ENCODE peak calls at places on chromosomes 11 and 22, in ten cellular contexts. P is occipital lobe; S is H54; K is activated CD4-positive, CD25-positive, alpha-beta regulatory T cell; I is astrocyte of the cerebellum; H is mesendoderm; T is heart right ventricle; X is myocyte; C is PC-3; J is activated CD4-positive, alpha-beta T cell treated with anti-CD3 and anti-CD28 coated beads, Interleukin-2, amount 50 U/mL, for 24 hours. D is an unnamed sample.

GRCh38 chr11:134800826-134801225 is 388.8 kb upstream of the B3GAT1 start:
- DNase-seq in S (no peak), C (no peak), T (no peak), J (no peak), H (no peak), P (no peak), I (no peak), X (no peak), K (no peak), D (no peak)

GRCh38 chr22:30251661-30252226 is 5.2 kb upstream of the LIF start:
- DNase-seq in C (peak; percentile 60), J (no peak), S (no peak), H (no peak), K (no peak), X (no peak), T (peak; percentile 54), I (no peak), P (no peak), D (no peak)

GRCh38 chr11:65588199-65589054 is 7.2 kb downstream of the KCNK7 start:
- DNase-seq in C (peak; percentile 65), S (peak; percentile 85), P (no peak), X (peak; percentile 86), J (no peak), I (no peak), T (peak; percentile 63), K (peak; percentile 52), H (peak; percentile 80), D (peak; percentile 75)

GRCh38 chr22:42960146-42960509 is 54.8 kb downstream of the PACSIN2 start:
- DNase-seq in I (no peak), X (no peak), K (no peak), P (no peak), J (no peak), C (no peak), S (no peak), T (no peak), H (no peak), D (peak; percentile 58)

GRCh38 chr22:41106122-41106968 is 14.0 kb downstream of the EP300 start:
- DNase-seq in H (no peak), T (no peak), P (no peak), K (no peak), J (no peak), C (no peak), I (no peak), X (no peak), S (no peak), D (no peak)

GRCh38 chr11:59616396-59616982 is 915 bp upstream of the OSBP start:
- DNase-seq in I (no peak), K (no peak), T (no peak), S (no peak), H (no peak), X (no peak), J (no peak), C (no peak), P (no peak), D (no peak)

GRCh38 chr11:67195971-67196418 is 70.3 kb upstream of the GRK2 start:
- DNase-seq in K (no peak), C (peak; percentile 84), H (peak; percentile 34), X (peak; percentile 11), I (no peak), P (no peak), S (no peak), T (no peak), J (no peak), D (peak; percentile 55)

GRCh38 chr22:27782065-27782464 is 19.5 kb downstream of the MN1 start:
- DNase-seq in S (no peak), P (no peak), J (no peak), X (no peak), K (no peak), H (no peak), I (no peak), T (peak; percentile 34), C (no peak), D (no peak)

GRCh38 chr22:38414009-38414395 is 41.0 kb downstream of the KCNJ4 start:
- DNase-seq in C (no peak), S (no peak), P (no peak), T (no peak), H (no peak), X (no peak), J (no peak), I (no peak), K (no peak), D (no peak)

GRCh38 chr11:122897606-122898210 is 15.1 kb downstream of the JHY start:
- DNase-seq in H (no peak), T (no peak), I (no peak), K (no peak), X (no peak), S (no peak), C (peak; percentile 61), P (no peak), J (no peak), D (no peak)

GRCh38 chr11:2565447-2566222 is 120.8 kb downstream of the KCNQ1 start:
- DNase-seq in X (no peak), T (no peak), K (no peak), H (no peak), I (no peak), S (no peak), P (no peak), C (no peak), J (no peak), D (no peak)

GRCh38 chr22:43188829-43189545 is 2.1 kb upstream of the TTLL12 start:
- DNase-seq in S (no peak), I (no peak), T (no peak), H (peak; percentile 28), K (no peak), P (no peak), X (no peak), J (no peak), C (no peak), D (no peak)

GRCh38 chr11:60717956-60718355 is 6.6 kb upstream of the MS4A18 start:
- DNase-seq in P (no peak), S (no peak), X (no peak), I (no peak), H (no peak), T (no peak), K (no peak), C (no peak), J (no peak), D (no peak)

GRCh38 chr22:48940988-48941902 is 886.4 kb downstream of the BRD1 start:
- DNase-seq in S (no peak), P (no peak), X (no peak), H (no peak), C (no peak), J (no peak), I (no peak), T (no peak), K (no peak), D (peak; percentile 31)

GRCh38 chr11:8686325-8686724 is 3.7 kb downstream of the RPL27A start:
- DNase-seq in J (no peak), H (no peak), C (no peak), S (no peak), T (no peak), X (no peak), K (no peak), P (no peak), I (no peak), D (no peak)

GRCh38 chr22:29635734-29636357 is 32.4 kb downstream of the NF2 start:
- DNase-seq in P (no peak), H (peak; percentile 69), S (no peak), C (peak; percentile 60), T (no peak), J (no peak), K (no peak), X (peak; percentile 57), I (peak; percentile 53), D (no peak)

GRCh38 chr22:50622723-50623327 is 5.1 kb downstream of the ARSA start:
- DNase-seq in C (no peak), T (no peak), J (no peak), X (no peak), P (no peak), H (no peak), I (no peak), K (no peak), S (no peak), D (peak; percentile 46)

GRCh38 chr11:48093795-48094642 is 113.7 kb downstream of the PTPRJ start:
- DNase-seq in X (peak; percentile 82), T (peak; percentile 24), K (no peak), J (no peak), S (no peak), I (no peak), C (peak; percentile 56), H (no peak), P (no peak), D (no peak)

GRCh38 chr11:108901359-108901758 is 236.5 kb downstream of the DDX10 start:
- DNase-seq in J (no peak), C (no peak), X (no peak), T (no peak), P (no peak), H (no peak), S (no peak), K (no peak), I (no peak), D (no peak)

GRCh38 chr11:11344045-11344444 is 9.0 kb downstream of the CSNK2A3 start:
- DNase-seq in H (no peak), K (no peak), J (no peak), T (no peak), X (no peak), I (no peak), C (no peak), P (no peak), S (no peak), D (no peak)

GRCh38 chr22:24592846-24593809 is at the start of gene LRRC75B:
- DNase-seq in H (peak; percentile 92), J (no peak), C (peak; percentile 64), X (peak; percentile 86), K (no peak), T (peak; percentile 86), P (peak; percentile 65), I (peak; percentile 55), S (peak; percentile 78), D (peak; percentile 97)

GRCh38 chr11:1852885-1853284 is at the start of gene LSP1:
- DNase-seq in J (peak; percentile 59), S (no peak), I (no peak), X (no peak), T (no peak), P (no peak), K (peak; percentile 65), C (no peak), H (no peak), D (no peak)

GRCh38 chr11:94650756-94651155 is 83.6 kb downstream of the PIWIL4 start:
- DNase-seq in H (peak; percentile 71), X (peak; percentile 84), S (no peak), T (peak; percentile 70), K (no peak), C (no peak), J (no peak), I (no peak), P (no peak), D (peak; percentile 53)

GRCh38 chr22:35568751-35569725 is 28.4 kb downstream of the RASD2 start:
- DNase-seq in I (peak; percentile 31), S (peak; percentile 53), X (peak; percentile 41), T (no peak), P (no peak), H (no peak), C (peak; percentile 78), J (no peak), K (no peak), D (no peak)

GRCh38 chr11:65412271-65413076 is 10.1 kb upstream of the NEAT1 start:
- DNase-seq in X (no peak), P (no peak), T (no peak), K (no peak), J (no peak), S (no peak), C (no peak), H (no peak), I (no peak), D (peak; percentile 36)

GRCh38 chr11:107439586-107440201 is 17.9 kb downstream of the CWF19L2 start:
- DNase-seq in P (no peak), J (no peak), I (no peak), S (no peak), K (no peak), C (no peak), X (no peak), H (peak; percentile 8), T (peak; percentile 5), D (no peak)

GRCh38 chr22:41245917-41246499 is 5.3 kb upstream of the CHADL start:
- DNase-seq in H (peak; percentile 34), S (no peak), P (no peak), T (no peak), C (no peak), J (no peak), X (no peak), I (no peak), K (no peak), D (no peak)

GRCh38 chr22:30481711-30482110 is 9.9 kb upstream of the SEC14L3 start:
- DNase-seq in H (no peak), S (no peak), I (no peak), X (no peak), P (no peak), K (no peak), T (no peak), J (no peak), C (no peak), D (no peak)